ENCODE peak calls at places on chromosomes 5 and 9, in four cellular contexts. One of them, this sample, is unnamed.

GRCh38 chr9:35415769-35416427 is 74.0 kb upstream of the RUSC2 start:
- DNase-seq in LoVo: no peak
- DNase-seq in Calu3: peak
- DNase-seq in NCI-H1105: no peak
- DNase-seq in this sample: no peak

GRCh38 chr5:115258001-115258400 is 4.7 kb downstream of the PGGT1B start:
- DNase-seq in LoVo: no peak
- DNase-seq in Calu3: no peak
- DNase-seq in NCI-H1105: no peak
- DNase-seq in this sample: no peak

GRCh38 chr5:16901038-16901644 is 34.9 kb downstream of the MYO10 start:
- DNase-seq in LoVo: no peak
- DNase-seq in Calu3: no peak
- DNase-seq in NCI-H1105: no peak
- DNase-seq in this sample: no peak

GRCh38 chr5:172179032-172179989 is 8.7 kb downstream of the STK10 start:
- DNase-seq in LoVo: no peak
- DNase-seq in Calu3: no peak
- DNase-seq in NCI-H1105: no peak
- DNase-seq in this sample: no peak

GRCh38 chr5:132270345-132270685 is 12.8 kb downstream of the PDLIM4 start:
- DNase-seq in LoVo: no peak
- DNase-seq in Calu3: no peak
- DNase-seq in NCI-H1105: no peak
- DNase-seq in this sample: no peak

GRCh38 chr5:150131978-150132694 is 23.5 kb downstream of the PDGFRB start:
- DNase-seq in LoVo: no peak
- DNase-seq in Calu3: no peak
- DNase-seq in NCI-H1105: no peak
- DNase-seq in this sample: no peak

GRCh38 chr9:93154293-93154903 is 20.3 kb upstream of the NINJ1 start:
- DNase-seq in LoVo: no peak
- DNase-seq in Calu3: peak
- DNase-seq in NCI-H1105: peak
- DNase-seq in this sample: no peak

GRCh38 chr9:89919171-89919681 is 314.4 kb downstream of the GADD45G start:
- DNase-seq in LoVo: no peak
- DNase-seq in Calu3: peak
- DNase-seq in NCI-H1105: no peak
- DNase-seq in this sample: no peak

GRCh38 chr9:129383415-129384088 is 205.5 kb upstream of the IER5L start:
- DNase-seq in LoVo: peak
- DNase-seq in Calu3: peak
- DNase-seq in NCI-H1105: peak
- DNase-seq in this sample: peak

GRCh38 chr5:72159501-72159911 is 52.2 kb downstream of the MAP1B start:
- DNase-seq in LoVo: no peak
- DNase-seq in Calu3: no peak
- DNase-seq in NCI-H1105: no peak
- DNase-seq in this sample: no peak

GRCh38 chr5:912356-913091 is 19.8 kb downstream of the TRIP13 start:
- DNase-seq in LoVo: no peak
- DNase-seq in Calu3: no peak
- DNase-seq in NCI-H1105: no peak
- DNase-seq in this sample: no peak

GRCh38 chr9:112774006-112774996 is 23.7 kb downstream of the SNX30 start:
- DNase-seq in LoVo: no peak
- DNase-seq in Calu3: no peak
- DNase-seq in NCI-H1105: no peak
- DNase-seq in this sample: no peak

This sample was measured in GM04504.